ENCODE peak calls at places on chromosomes 4 and X, in six cellular contexts. W is astrocyte, P is DND-41, D is hepatocyte, U is neuronal stem cell, T is GM23248. H is an unnamed sample.
A peak's percentile ranks its signal among the peaks of the same experiment; 100 is the strongest.

GRCh38 chrX:130915302-130915701 is 12.3 kb upstream of the ENOX2 start:
- DNase-seq in U (no peak), D (no peak), T (peak; percentile 30), P (no peak), W (no peak), H (no peak)

GRCh38 chrX:35442421-35442820 is 355.7 kb upstream of the MAGEB16 start:
- DNase-seq in T (no peak), U (no peak), D (no peak), W (no peak), P (no peak), H (no peak)

GRCh38 chr4:56301181-56302076 is 85.9 kb downstream of the AASDH start:
- DNase-seq in U (peak; percentile 65), T (peak; percentile 95), W (peak; percentile 92), D (peak; percentile 91), P (peak; percentile 78), H (peak; percentile 77)

GRCh38 chrX:14546190-14546589 is 16.9 kb downstream of the GLRA2 start:
- DNase-seq in T (no peak), U (no peak), D (no peak), W (no peak), P (no peak), H (no peak)

GRCh38 chrX:12007881-12008280 is 130.4 kb upstream of the FRMPD4 start:
- DNase-seq in U (no peak), T (peak; percentile 65), W (peak; percentile 89), D (no peak), P (no peak), H (no peak)

GRCh38 chrX:7127058-7127457 is 20.5 kb upstream of the STS start:
- DNase-seq in D (no peak), U (peak; percentile 4), P (no peak), T (no peak), W (peak; percentile 16), H (no peak)

GRCh38 chrX:106949366-106949765 is 29.2 kb downstream of the CLDN2 start:
- DNase-seq in W (no peak), D (no peak), U (no peak), T (no peak), P (no peak), H (no peak)

GRCh38 chr4:110484767-110485166 is 8.8 kb downstream of the ENPEP start:
- DNase-seq in P (no peak), T (peak; percentile 95), D (peak; percentile 46), U (no peak), W (peak; percentile 93), H (no peak)

GRCh38 chr4:8133897-8134542 is 24.6 kb downstream of the ABLIM2 start:
- DNase-seq in T (no peak), D (no peak), P (no peak), W (no peak), U (no peak), H (no peak)

GRCh38 chr4:2829321-2829932 is 14.2 kb upstream of the ADD1 start:
- DNase-seq in T (no peak), U (no peak), D (no peak), W (no peak), P (no peak), H (no peak)

GRCh38 chrX:54786972-54787371 is 11.1 kb downstream of the ITIH6 start:
- DNase-seq in D (no peak), P (no peak), T (no peak), U (no peak), W (no peak), H (peak; percentile 33)

GRCh38 chrX:53356186-53356585 is 66.3 kb downstream of the SMC1A start:
- DNase-seq in W (no peak), T (peak; percentile 27), U (no peak), D (no peak), P (no peak), H (peak; percentile 17)

GRCh38 chrX:132614297-132614696 is 125.5 kb upstream of the MBNL3 start:
- DNase-seq in D (no peak), T (peak; percentile 16), W (no peak), P (peak; percentile 19), U (no peak), H (peak; percentile 15)

GRCh38 chrX:152445926-152446325 is 5.2 kb downstream of the GABRA3 start:
- DNase-seq in P (no peak), W (peak; percentile 63), T (no peak), U (no peak), D (no peak), H (no peak)

GRCh38 chr4:26434030-26434639 is 56.1 kb downstream of the CCKAR start:
- DNase-seq in P (no peak), T (peak; percentile 50), U (no peak), W (peak; percentile 21), D (no peak), H (no peak)

GRCh38 chrX:8341814-8342590 is 122.6 kb upstream of the VCX3B start:
- DNase-seq in T (no peak), P (no peak), W (peak; percentile 70), D (no peak), U (no peak), H (no peak)

GRCh38 chr4:113293043-113293560 is 243.6 kb downstream of the ANK2 start:
- DNase-seq in W (peak; percentile 62), D (peak; percentile 39), T (peak; percentile 82), U (no peak), P (no peak), H (no peak)

GRCh38 chr4:6668391-6668790 is 25.3 kb upstream of the S100P start:
- DNase-seq in P (no peak), U (no peak), D (no peak), T (peak; percentile 63), W (peak; percentile 93), H (no peak)

GRCh38 chrX:40908857-40909475 is 173.6 kb upstream of the MED14 start:
- DNase-seq in D (no peak), W (peak; percentile 83), T (peak; percentile 63), U (no peak), P (no peak), H (no peak)

GRCh38 chrX:150577174-150577573 is 8.8 kb downstream of the MTM1 start:
- DNase-seq in T (no peak), D (no peak), P (no peak), W (no peak), U (no peak), H (no peak)

GRCh38 chr4:19729873-19730735 is 521.6 kb upstream of the SLIT2 start:
- DNase-seq in U (no peak), P (peak; percentile 89), W (peak; percentile 65), T (peak; percentile 12), D (no peak), H (peak; percentile 46)

GRCh38 chr4:87853108-87853507 is 20.3 kb downstream of the MEPE start:
- DNase-seq in T (peak; percentile 64), U (peak; percentile 17), D (peak; percentile 62), W (peak; percentile 23), P (no peak), H (peak; percentile 33)

GRCh38 chr4:169611991-169612868 is at the start of gene NEK1:
- DNase-seq in D (peak; percentile 94), U (peak; percentile 82), T (peak; percentile 97), W (peak; percentile 77), P (peak; percentile 90), H (peak; percentile 93)

GRCh38 chr4:169612869-169613859 is 781 bp upstream of the NEK1 start:
- DNase-seq in W (peak; percentile 71), D (peak; percentile 85), U (peak; percentile 61), P (peak; percentile 79), T (peak; percentile 88), H (peak; percentile 82)

GRCh38 chr4:169615467-169616106 is 3.2 kb upstream of the NEK1 start:
- DNase-seq in T (peak; percentile 42), U (no peak), W (peak; percentile 54), P (no peak), D (no peak), H (no peak)

GRCh38 chr4:169611157-169611556 is 1.2 kb downstream of the NEK1 start:
- DNase-seq in U (no peak), T (peak; percentile 35), P (no peak), W (no peak), D (no peak), H (no peak)
- H2AFZ ChIP-seq in U (no peak overlapping the region), T (peak overlapping the region; percentile 93), P (peak overlapping the region; percentile 1), W (no peak overlapping the region), D (no peak overlapping the region), H (peak overlapping the region; percentile 87)

DNA sequence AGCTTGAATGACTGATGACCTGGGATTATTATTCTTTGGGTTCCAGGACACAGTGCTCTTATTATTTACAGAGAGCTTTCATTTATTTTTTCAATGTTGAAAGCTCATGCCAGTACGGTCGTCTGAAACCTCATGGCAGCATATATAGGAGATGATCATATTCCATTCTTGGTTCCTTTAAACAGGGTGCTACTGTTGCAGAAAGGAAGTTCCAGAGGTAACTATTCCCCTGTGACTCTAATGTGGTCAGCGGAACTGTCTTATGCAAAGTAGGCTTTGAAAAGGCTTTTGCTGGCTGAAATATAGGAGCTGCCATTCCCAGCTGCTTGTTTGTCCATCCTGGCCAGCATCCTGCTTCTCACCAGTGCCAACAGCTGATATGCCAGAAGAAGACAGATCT is 208.3 kb upstream of the LEF1 start:
- DNase-seq in W (no peak), U (no peak), T (no peak), P (no peak), D (no peak), H (no peak)
- H2AFZ ChIP-seq in W (no peak overlapping the region), U (no peak overlapping the region), T (no peak overlapping the region), P (no peak overlapping the region), D (no peak overlapping the region), H (no peak overlapping the region)

GRCh38 chr4:95394733-95395306 is 154.0 kb downstream of the UNC5C start:
- DNase-seq in D (no peak), U (no peak), W (no peak), T (no peak), P (no peak), H (no peak)

GRCh38 chr4:95402299-95402698 is 146.5 kb downstream of the UNC5C start:
- DNase-seq in T (no peak), P (no peak), D (no peak), U (no peak), W (no peak), H (no peak)

GRCh38 chr4:95393821-95394220 is 155.0 kb downstream of the UNC5C start:
- DNase-seq in D (no peak), T (no peak), P (no peak), U (no peak), W (no peak), H (no peak)

GRCh38 chr4:95392886-95393285 is 155.9 kb downstream of the UNC5C start:
- DNase-seq in P (no peak), W (no peak), T (no peak), D (no peak), U (no peak), H (no peak)

GRCh38 chr4:95398217-95398616 is 150.6 kb downstream of the UNC5C start:
- DNase-seq in D (no peak), W (no peak), U (no peak), T (no peak), P (no peak), H (no peak)
- H2AFZ ChIP-seq in D (no peak overlapping the region), W (no peak overlapping the region), U (no peak overlapping the region), T (no peak overlapping the region), P (no peak overlapping the region), H (no peak overlapping the region)

DNA sequence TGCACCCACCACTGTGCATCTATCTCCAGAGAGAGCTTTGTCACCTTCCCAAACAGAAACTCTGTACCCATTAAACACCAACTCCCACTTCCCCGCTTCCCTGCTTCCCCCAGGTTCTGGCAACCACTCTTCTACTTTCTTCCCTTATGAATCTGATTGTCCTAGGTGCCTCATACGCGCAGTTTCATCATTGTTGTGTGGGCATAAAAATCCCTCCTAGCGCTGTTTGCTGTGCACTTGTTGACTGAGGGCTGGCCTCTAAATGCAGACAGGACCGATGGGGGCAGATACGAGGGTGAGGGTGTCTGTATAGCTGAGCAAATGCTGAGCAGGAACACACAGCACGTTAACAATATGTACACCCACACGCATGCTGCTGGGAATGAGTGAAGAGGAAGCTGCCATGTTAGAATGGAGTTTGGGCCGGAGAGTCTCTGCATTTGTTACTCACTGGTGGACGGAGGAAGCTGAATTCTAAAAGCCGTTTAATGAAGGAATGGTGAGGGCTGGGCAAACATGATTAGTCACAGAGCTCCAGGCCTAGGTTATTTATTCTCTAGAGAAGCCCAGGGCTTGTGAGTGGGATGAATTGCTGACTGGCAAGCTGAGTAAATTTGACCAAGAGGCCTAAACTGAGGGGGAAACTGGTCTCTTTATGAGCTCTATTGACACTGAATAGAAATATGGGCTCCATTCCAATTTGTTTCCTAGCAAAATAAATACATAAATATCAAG is 95.7 kb upstream of the RPS6KA3 start:
- DNase-seq in U (no peak), W (peak; percentile 65), T (peak; percentile 77), D (peak; percentile 63), P (no peak), H (no peak)
- H2AFZ ChIP-seq in U (peak overlapping the region; percentile 63), W (peak overlapping the region; percentile 80), T (peak overlapping the region; percentile 76), D (peak overlapping the region; percentile 16), P (no peak overlapping the region), H (no peak overlapping the region)

H was measured in OCI-LY7.